ENCODE peak calls at places on chromosomes 11 and 22, in eight cellular contexts. Q is transverse colon, I is left lung, M is HFF-Myc, G is breast epithelium, B is AG10803, W is fibroblast of the aortic adventitia, R is Peyer's patch. H is an unnamed sample.
A peak's percentile ranks its signal among the peaks of the same experiment; 100 is the strongest.

GRCh38 chr11:97739892-97740782 is 1280.6 kb upstream of the CNTN5 start:
- DNase-seq in M (no peak), I (no peak), B (no peak), G (no peak), Q (no peak), W (peak; percentile 77), R (no peak), H (peak; percentile 94)

GRCh38 chr11:133137939-133138338 is 394.4 kb downstream of the OPCML start:
- DNase-seq in M (no peak), Q (no peak), I (no peak), W (no peak), G (no peak), R (no peak), B (no peak), H (no peak)

GRCh38 chr11:31823372-31824371 is 12.6 kb upstream of the PAX6 start:
- DNase-seq in M (no peak), Q (no peak), W (no peak), B (no peak), G (no peak), I (peak; percentile 64), R (no peak), H (no peak)

GRCh38 chr11:119195680-119196079 is 10.4 kb downstream of the NHERF4 start:
- DNase-seq in M (no peak), Q (peak; percentile 66), W (peak; percentile 52), B (peak; percentile 53), R (no peak), I (no peak), G (no peak), H (peak; percentile 73)

GRCh38 chr11:3660960-3661359 is 10.2 kb downstream of the CHRNA10 start:
- DNase-seq in M (no peak), B (no peak), W (no peak), G (no peak), R (no peak), I (no peak), Q (no peak), H (no peak)

GRCh38 chr22:41197046-41197807 is 7.9 kb upstream of the L3MBTL2 start:
- DNase-seq in Q (peak; percentile 88), G (peak; percentile 57), M (no peak), W (peak; percentile 30), B (peak; percentile 27), I (peak; percentile 95), R (peak; percentile 80), H (peak; percentile 89)

GRCh38 chr22:38823076-38823475 is 20.8 kb downstream of the NPTXR start:
- DNase-seq in Q (no peak), M (no peak), B (no peak), I (no peak), G (no peak), W (no peak), R (no peak), H (no peak)

GRCh38 chr11:5441414-5441813 is at the start of gene OR51I1:
- DNase-seq in Q (no peak), M (no peak), B (no peak), R (no peak), W (no peak), G (no peak), I (no peak), H (no peak)

GRCh38 chr22:46436595-46437163 is 100.7 kb downstream of the CELSR1 start:
- DNase-seq in I (no peak), R (no peak), B (peak; percentile 19), G (no peak), Q (no peak), M (no peak), W (peak; percentile 43), H (peak; percentile 12)

GRCh38 chr11:103851166-103851651 is 185.2 kb upstream of the DDI1 start:
- DNase-seq in W (peak; percentile 92), G (peak; percentile 39), M (no peak), I (no peak), R (no peak), Q (no peak), B (peak; percentile 70), H (no peak)

GRCh38 chr22:25641650-25642049 is 77.2 kb downstream of the GRK3 start:
- DNase-seq in B (no peak), M (no peak), I (no peak), R (no peak), G (no peak), Q (no peak), W (no peak), H (no peak)

GRCh38 chr11:107646783-107647182 is 55.8 kb downstream of the ELMOD1 start:
- DNase-seq in B (no peak), G (no peak), I (no peak), M (no peak), W (no peak), Q (no peak), R (no peak), H (no peak)

GRCh38 chr11:11860103-11860979 is 18.6 kb downstream of the USP47 start:
- DNase-seq in B (peak; percentile 16), Q (no peak), G (no peak), R (no peak), I (no peak), M (no peak), W (peak; percentile 41), H (peak; percentile 42)

DNA sequence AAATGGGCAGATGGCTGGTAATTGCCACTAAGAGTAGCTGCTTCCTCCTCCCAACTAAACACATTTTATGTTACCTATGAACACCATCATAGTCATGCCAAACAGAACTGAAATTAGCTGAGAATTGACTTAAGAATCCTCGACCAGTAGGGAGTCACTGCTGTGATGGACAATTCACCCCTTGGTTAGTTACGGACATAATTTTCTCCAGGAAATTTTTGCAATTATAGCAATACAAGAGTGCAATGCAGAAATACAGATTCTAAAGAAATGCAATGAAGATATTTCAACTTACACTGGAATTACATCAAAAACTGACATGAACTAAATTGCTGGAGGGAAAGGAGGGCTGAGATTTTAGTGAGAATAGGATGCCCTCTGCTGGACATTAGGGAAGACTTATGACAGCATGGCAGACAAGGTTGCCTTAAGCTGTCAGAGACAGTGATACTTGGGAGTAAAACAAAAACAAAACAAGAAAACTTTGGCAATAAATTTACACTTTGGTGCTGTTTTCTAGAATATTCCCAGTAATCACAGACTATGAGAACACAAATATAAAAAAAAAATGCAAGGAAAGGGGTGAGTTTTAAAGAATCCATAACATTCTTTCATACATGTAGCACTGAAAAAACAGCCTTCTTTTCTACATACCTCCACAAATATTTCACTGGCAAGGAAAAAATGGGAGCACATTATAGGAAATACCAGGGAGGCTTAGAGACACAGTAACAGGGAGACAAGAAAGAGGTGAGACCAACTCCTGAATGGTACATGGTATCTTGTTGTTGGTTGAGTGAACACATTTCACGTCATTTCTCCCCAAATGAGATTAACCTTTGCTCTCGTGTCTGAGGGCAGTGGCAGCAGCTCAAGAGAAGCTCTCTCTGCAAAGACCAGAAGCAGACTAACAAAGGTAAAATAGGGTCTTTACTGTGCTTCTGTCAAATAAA is 11.2 kb upstream of the PPP2R1B start:
- DNase-seq in G (no peak), I (no peak), R (no peak), M (no peak), B (peak; percentile 82), Q (no peak), W (peak; percentile 91), H (peak; percentile 71)
- TF ChIP-seq CTCF in G (peak; percentile 84), I (peak; percentile 80), R (peak; percentile 90), M (peak; percentile 74), B (peak; percentile 83), Q (peak; percentile 75), W (peak; percentile 70), H (peak; percentile 75)

GRCh38 chr11:8282621-8283509 is 19.2 kb upstream of the LMO1 start:
- DNase-seq in M (no peak), G (no peak), I (no peak), W (no peak), R (peak; percentile 13), B (no peak), Q (no peak), H (peak; percentile 60)
- H3K4me3 ChIP-seq in M (no peak overlapping the region), G (peak overlapping the region; percentile 47), I (peak overlapping the region; percentile 3), W (no peak overlapping the region), R (no peak overlapping the region), B (no peak overlapping the region), Q (peak overlapping the region; percentile 23), H (no peak overlapping the region)

GRCh38 chr11:67044496-67044895 is 12.2 kb upstream of the RHOD start:
- DNase-seq in R (no peak), M (no peak), Q (no peak), I (no peak), B (no peak), G (no peak), W (no peak), H (no peak)
- TF ChIP-seq CTCF in R (no peak), M (no peak), Q (no peak), I (no peak), B (no peak), G (no peak), W (no peak), H (no peak)

DNA sequence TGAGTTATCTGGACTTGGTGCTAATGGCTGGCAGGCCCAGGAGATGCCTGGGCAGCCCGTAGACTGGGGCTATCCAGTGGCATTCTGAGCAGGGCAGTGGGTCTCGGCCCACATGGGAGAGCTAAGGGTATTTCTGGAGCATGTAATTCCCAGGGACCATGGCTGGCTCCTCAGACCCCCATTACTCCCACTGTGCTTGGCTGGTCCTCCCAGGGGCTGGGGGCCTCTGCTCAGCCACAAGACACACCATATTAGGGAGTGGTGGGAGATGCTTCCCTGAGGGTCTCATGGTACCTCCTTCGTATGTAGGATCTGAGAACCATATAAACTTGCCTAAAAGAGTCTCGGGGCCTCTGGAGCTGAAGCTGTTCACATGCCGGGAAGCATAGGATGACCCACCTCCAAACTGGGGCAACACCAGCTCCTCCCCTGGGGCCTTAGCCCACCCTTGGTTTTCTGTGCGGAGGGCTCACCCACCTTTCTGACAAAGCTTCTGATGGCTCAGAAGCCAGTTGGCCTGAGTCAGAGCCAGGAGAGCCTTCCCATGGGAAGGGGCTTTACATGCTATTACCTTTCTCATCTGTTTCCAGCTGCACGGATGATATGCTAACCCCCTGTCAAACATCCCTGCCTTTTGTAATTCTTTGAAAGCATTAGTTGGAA is 9.5 kb upstream of the FTH1 start:
- DNase-seq in M (no peak), Q (no peak), R (no peak), G (peak; percentile 13), B (no peak), I (no peak), W (no peak), H (no peak)
- H3K4me3 ChIP-seq in M (no peak overlapping the region), Q (no peak overlapping the region), R (peak overlapping the region; percentile 22), G (no peak overlapping the region), B (no peak overlapping the region), I (no peak overlapping the region), W (no peak overlapping the region), H (no peak overlapping the region)

DNA sequence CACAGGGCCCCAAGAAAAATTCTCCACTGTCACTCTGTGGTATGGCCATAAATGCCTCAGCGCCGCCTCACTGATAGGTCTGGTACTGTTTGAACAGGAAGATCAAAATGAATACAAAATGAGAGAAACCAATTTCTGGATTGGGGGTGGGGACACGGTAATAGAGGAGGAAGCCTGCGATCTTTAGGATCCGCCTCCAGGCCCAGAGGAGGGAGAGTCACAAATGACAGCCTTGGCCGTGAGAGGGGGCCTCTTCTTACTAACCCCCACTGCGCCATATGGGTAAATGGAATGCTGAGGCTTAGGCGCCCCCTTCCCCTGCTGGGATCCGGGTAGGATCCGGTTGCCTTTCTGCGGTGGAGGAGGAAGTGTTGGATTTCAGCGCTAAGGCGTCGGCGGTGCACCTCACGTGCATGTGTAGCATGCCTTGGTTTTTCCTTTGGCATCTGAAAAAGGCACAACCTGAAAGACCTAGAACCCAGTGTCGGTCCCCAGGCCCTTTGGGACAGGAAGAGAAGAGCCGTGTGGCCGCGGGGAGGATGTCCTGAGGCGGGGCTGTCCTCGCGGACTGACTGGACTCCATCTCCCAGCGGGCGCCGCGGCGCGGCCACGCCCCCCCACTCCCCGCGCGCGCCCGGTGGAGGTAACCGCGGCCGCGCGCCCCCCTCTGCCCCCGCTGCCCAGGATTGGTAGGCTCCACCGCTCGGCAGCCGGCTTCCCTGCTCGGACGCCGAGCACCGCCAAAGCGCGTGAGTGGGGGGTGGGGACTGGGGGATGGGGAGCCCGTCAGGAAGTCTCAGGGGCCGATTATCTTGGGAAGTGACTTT is 718 bp upstream of the MADD start:
- DNase-seq in G (peak; percentile 87), Q (peak; percentile 91), I (peak; percentile 96), B (peak; percentile 89), R (peak; percentile 89), M (peak; percentile 86), W (peak; percentile 79), H (peak; percentile 93)
- TF ChIP-seq CTCF in G (peak; percentile 33), Q (peak; percentile 24), I (no peak), B (peak; percentile 36), R (peak; percentile 35), M (peak; percentile 2), W (peak; percentile 25), H (peak; percentile 17)

H was measured in cardiac muscle cell.